ENCODE peak calls at places on chromosomes 16 and 17, in six cellular contexts. S is HCT116, F is breast epithelium, M is tibial nerve, Q is sigmoid colon, B is Peyer's patch. T is an unnamed sample. For H3K9me3, the result is how much of the 10 kb centered on the place peaks cover.

GRCh38 chr17:846901-847777 is 65.0 kb downstream of the MRM3 start:
- DNase-seq in B (no peak), S (no peak), F (peak), Q (no peak), M (no peak), T (peak)

GRCh38 chr17:18957831-18958230 is 5.9 kb downstream of the SLC5A10 start:
- DNase-seq in Q (no peak), M (no peak), S (no peak), F (no peak), B (no peak), T (no peak)

GRCh38 chr17:51228177-51228576 is 31.7 kb downstream of the MBTD1 start:
- DNase-seq in S (no peak), F (no peak), B (no peak), Q (no peak), M (no peak), T (no peak)

GRCh38 chr16:263182-263774 is 12.5 kb downstream of the RGS11 start:
- DNase-seq in B (no peak), S (no peak), M (no peak), Q (no peak), F (no peak), T (no peak)

GRCh38 chr16:30758988-30759461 is 2.8 kb downstream of the CFAP119 start:
- DNase-seq in B (peak), S (no peak), F (no peak), Q (peak), M (no peak), T (no peak)

GRCh38 chr16:88841521-88842307 is 15.0 kb downstream of the GALNS start:
- DNase-seq in S (no peak), Q (no peak), B (no peak), F (no peak), M (no peak), T (no peak)

GRCh38 chr16:75317101-75317522 is 65.7 kb upstream of the BCAR1 start:
- DNase-seq in S (no peak), B (no peak), M (no peak), F (no peak), Q (no peak), T (no peak)

GRCh38 chr17:17042381-17042736 is at the start of gene MPRIP:
- DNase-seq in Q (no peak), S (no peak), M (no peak), F (no peak), B (no peak), T (no peak)

GRCh38 chr17:49753959-49754391 is 10.0 kb downstream of the FAM117A start:
- DNase-seq in M (no peak), S (no peak), F (no peak), Q (no peak), B (no peak), T (no peak)

GRCh38 chr16:68356249-68356918 is 45.6 kb downstream of the PRMT7 start:
- DNase-seq in Q (no peak), B (peak), S (no peak), M (no peak), F (no peak), T (no peak)

GRCh38 chr17:33832295-33832694 is 422.8 kb upstream of the CCL2 start:
- DNase-seq in Q (no peak), M (no peak), B (no peak), S (no peak), F (no peak), T (no peak)

GRCh38 chr16:35931722-35932121 is 2472.3 kb downstream of the TP53TG3F start:
- DNase-seq in F (no peak), S (no peak), Q (no peak), M (no peak), B (no peak), T (no peak)
- H3K9me3 ChIP-seq in F (under half), S (under half), Q (under half), M (under half), B (under half), T (under half)

GRCh38 chr16:1789643-1790045 is 3.9 kb downstream of the IGFALS start:
- DNase-seq in F (no peak), M (no peak), B (no peak), Q (peak), S (no peak), T (no peak)
- TF ChIP-seq POLR2A in F (no peak), M (no peak), B (no peak), Q (no peak), S (no peak), T (no peak)

DNA sequence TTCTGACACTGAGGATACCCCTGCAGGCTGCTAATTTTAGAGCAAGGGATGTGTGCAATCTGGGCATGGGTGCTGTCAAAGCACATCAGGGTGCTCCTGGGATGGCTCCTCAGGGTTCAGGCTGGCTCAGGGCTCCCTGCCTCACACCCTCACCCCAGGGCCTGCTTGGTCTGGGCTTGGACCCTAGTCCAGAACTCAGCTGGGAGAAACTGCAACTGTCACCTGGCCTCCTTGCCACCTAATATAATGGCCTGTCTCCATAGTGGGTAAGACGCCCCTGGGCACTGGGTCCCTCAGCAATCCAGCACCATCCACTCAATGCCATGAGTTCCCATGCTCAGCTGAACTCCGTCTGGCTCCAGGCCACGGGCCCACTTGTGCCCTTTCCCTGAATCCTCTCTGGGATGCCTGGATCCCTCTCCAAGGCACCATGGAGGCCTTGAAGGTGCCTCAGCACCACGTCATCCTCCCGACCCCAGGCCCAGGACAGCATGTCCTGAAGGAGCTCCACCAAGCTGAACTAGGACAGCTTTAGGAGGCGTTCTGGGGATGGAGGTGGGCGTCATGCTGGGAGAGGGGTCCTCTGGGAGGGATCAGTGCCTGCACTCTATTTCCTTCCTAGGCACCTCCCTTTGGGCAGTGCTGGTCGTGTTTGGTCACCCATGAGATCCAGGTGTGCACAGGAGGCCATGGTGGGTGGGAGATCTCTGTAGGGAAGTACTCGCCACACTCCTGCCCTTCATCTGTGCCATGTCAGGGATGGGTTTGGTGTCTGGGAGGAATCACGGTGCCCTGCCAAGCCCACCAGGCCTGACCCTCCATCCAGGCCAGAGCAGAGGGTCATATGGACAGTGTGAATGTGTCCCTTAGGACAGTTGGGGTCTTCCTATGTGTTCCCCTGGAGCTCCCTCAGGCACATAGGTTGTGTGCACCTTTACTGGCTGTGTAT is 1688.4 kb downstream of the TP53TG3F start:
- DNase-seq in S (no peak), F (no peak), Q (no peak), B (no peak), M (no peak), T (no peak)
- H3K9me3 ChIP-seq in S (under half), F (under half), Q (under half), B (under half), M (half or more), T (under half)

GRCh38 chr16:69818811-69819587 is 56.9 kb downstream of the WWP2 start:
- DNase-seq in B (no peak), M (no peak), S (no peak), Q (no peak), F (no peak), T (no peak)

GRCh38 chr16:69821844-69822173 is 59.7 kb downstream of the WWP2 start:
- DNase-seq in Q (no peak), S (no peak), F (no peak), M (no peak), B (no peak), T (no peak)

GRCh38 chr16:69823831-69824563 is 61.9 kb downstream of the WWP2 start:
- DNase-seq in Q (peak), F (no peak), S (no peak), M (peak), B (peak), T (no peak)

GRCh38 chr16:69820926-69821541 is 58.9 kb downstream of the WWP2 start:
- DNase-seq in Q (no peak), M (no peak), B (no peak), S (no peak), F (no peak), T (peak)

DNA sequence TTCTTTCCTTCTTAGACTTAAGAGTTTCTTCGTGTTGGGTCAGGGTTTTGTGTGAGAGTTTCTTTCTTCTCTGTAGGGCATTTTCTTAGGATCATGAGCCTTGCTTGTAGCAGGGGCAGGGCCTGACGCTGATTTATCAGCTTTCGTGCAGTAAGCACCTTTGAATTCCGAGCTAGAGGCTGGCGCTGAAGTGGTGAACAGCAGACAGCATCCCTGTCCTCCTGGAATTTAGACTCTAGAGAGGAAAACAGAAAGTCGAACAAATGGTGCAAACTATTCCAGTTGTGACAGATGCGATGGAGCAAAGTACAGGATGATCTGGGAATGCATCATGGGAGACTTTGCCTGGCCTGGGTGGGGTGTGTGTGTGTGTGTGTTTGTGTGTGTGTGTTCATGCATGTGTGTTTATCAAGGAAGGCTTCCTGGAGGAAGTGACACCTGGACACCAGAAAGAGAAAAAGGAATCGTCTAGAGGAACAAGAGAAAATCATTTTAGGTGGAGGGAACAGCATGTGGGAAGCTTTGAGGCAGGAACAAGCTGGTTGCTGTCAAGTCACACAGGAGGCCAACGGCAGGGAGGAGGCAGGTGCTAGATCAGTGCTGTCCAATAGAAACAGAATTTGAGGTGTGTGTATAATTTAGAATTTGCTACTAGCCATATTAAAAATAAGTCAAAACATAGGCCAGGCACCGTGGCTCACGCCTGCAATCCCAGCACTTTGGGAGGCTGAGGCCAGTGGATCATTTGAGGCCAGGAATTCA is 60.2 kb downstream of the WWP2 start:
- DNase-seq in S (no peak), B (no peak), Q (no peak), F (no peak), M (no peak), T (no peak)
- TF ChIP-seq POLR2A in S (no peak), B (no peak), Q (no peak), F (no peak), M (no peak), T (no peak)

GRCh38 chr16:84033251-84034195 is 9.1 kb downstream of the SLC38A8 start:
- DNase-seq in M (no peak), B (no peak), Q (no peak), S (no peak), F (no peak), T (no peak)

GRCh38 chr16:84029297-84030096 is 13.1 kb downstream of the SLC38A8 start:
- DNase-seq in Q (no peak), B (no peak), F (no peak), M (no peak), S (no peak), T (no peak)

GRCh38 chr16:84034516-84034915 is 8.1 kb downstream of the SLC38A8 start:
- DNase-seq in B (no peak), Q (no peak), S (no peak), F (no peak), M (no peak), T (no peak)

GRCh38 chr16:84031556-84031955 is 11.0 kb downstream of the SLC38A8 start:
- DNase-seq in F (no peak), Q (no peak), M (no peak), S (no peak), B (no peak), T (no peak)

DNA sequence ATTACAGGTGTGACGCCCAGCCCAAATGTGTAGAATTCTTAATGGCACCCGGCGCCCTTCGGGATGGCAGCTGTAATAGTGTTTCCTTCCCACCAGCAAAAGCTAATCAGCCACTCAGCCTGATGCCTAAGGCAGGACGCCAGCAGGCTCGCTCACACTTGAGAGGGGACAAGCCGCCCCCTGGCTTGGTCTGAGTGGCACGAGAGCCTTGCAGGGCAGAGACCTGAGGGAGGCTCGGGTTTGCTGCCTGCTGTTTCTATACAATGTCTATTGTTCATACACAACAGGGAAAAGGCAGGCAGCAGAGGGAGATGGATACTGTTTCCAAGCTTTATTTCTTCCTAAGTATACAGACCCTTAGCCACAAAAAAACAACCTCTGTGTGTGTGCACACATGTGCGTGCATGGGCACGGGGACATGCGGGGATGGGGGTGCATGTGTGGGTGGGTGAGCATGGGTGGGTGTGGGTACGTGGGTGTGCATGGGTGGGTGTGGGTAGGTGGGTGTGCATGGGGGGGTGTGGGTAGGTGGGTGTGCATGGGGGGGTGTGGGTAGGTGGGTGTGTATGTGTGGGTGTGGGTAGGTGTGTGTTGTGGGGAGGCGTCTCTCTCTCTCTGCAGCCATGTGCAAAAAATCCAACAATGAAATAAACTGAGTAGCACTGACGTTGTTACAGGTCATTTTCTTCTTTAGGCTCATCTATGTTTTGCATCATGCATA is 10.0 kb downstream of the SLC38A8 start:
- DNase-seq in F (no peak), S (no peak), B (no peak), Q (no peak), M (no peak), T (no peak)
- H3K9me3 ChIP-seq in F (under half), S (under half), B (under half), Q (under half), M (under half), T (under half)

GRCh38 chr17:45997166-45997565 is 1.9 kb upstream of the STH start:
- DNase-seq in M (no peak), F (no peak), B (no peak), Q (no peak), S (no peak), T (no peak)

GRCh38 chr17:45995617-45996270 is 3.3 kb upstream of the STH start:
- DNase-seq in B (no peak), S (no peak), Q (no peak), M (no peak), F (no peak), T (no peak)

GRCh38 chr17:45994987-45995386 is 4.1 kb upstream of the STH start:
- DNase-seq in S (no peak), Q (no peak), F (no peak), B (no peak), M (no peak), T (no peak)

GRCh38 chr17:45997624-45998023 is 1.4 kb upstream of the STH start:
- DNase-seq in F (no peak), B (no peak), M (no peak), Q (no peak), S (no peak), T (no peak)

GRCh38 chr17:45996282-45996937 is 2.6 kb upstream of the STH start:
- DNase-seq in Q (no peak), M (no peak), F (no peak), B (no peak), S (no peak), T (no peak)
- TF ChIP-seq POLR2A in Q (no peak), M (no peak), F (no peak), B (no peak), S (no peak), T (no peak)

DNA sequence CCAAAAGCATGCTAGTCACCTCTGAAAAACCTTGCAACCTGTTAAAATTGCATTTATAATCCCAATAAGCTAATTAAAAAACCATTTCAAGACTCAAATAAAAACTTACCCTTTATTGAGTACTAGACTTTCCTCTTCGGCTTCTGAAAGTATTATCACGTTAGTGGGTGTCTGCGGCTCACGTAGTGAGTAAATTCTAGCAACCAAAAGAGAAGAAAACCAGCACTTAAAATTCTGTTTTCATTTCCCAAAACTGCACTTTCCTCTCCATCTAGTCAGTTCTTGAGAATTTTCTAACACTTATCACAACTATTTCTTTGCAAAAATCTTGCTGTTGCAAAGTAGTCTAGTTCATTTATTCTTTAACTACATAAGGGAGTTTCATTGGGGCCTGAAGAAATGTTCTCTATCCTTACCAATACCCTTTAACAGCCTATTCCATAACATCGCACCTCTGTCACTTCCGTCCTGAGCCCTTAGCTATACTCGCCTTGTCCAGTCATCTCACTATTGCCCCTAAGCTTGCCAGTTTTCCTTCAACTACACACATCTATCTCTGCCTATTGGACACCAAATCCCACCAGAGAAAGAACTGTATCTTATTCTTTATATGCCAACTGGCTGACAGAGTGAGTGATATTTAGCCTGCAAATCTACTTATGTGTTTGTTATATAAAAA is 8.7 kb downstream of the NUP88 start:
- DNase-seq in S (no peak), Q (no peak), F (no peak), M (no peak), B (no peak), T (no peak)
- H3K9me3 ChIP-seq in S (under half), Q (under half), F (under half), M (under half), B (under half), T (under half)

GRCh38 chr17:82095777-82096708 is 2.0 kb downstream of the FASN start:
- DNase-seq in M (no peak), B (no peak), Q (no peak), F (no peak), S (no peak), T (no peak)
- TF ChIP-seq POLR2A in M (no peak), B (no peak), Q (no peak), F (no peak), S (no peak), T (no peak)

T was measured in prostate gland.